ENCODE peak calls at places on chromosome 22, in four cellular contexts. A, S, Z and H are unnamed samples. For H3K9me3, the result is how much of the 10 kb centered on the place peaks cover.

GRCh38 chr22:50009251-50009650 is 3.3 kb downstream of the IL17REL start:
- DNase-seq in A (no peak), S (peak), Z (no peak), H (no peak)

GRCh38 chr22:46043339-46043738 is 66.4 kb upstream of the WNT7B start:
- DNase-seq in A (no peak), S (no peak), Z (no peak), H (no peak)

GRCh38 chr22:24434472-24435322 is 7.3 kb downstream of the ADORA2A start:
- DNase-seq in A (no peak), S (peak), Z (peak), H (no peak)

GRCh38 chr22:43166132-43166930 is 15.0 kb downstream of the TSPO start:
- DNase-seq in A (no peak), S (no peak), Z (no peak), H (no peak)

GRCh38 chr22:30866811-30867271 is 101.7 kb downstream of the MORC2 start:
- DNase-seq in A (no peak), S (peak), Z (no peak), H (peak)

GRCh38 chr22:42492323-42492690 is 27.3 kb downstream of the RRP7A start:
- DNase-seq in A (no peak), S (no peak), Z (no peak), H (no peak)

GRCh38 chr22:50470491-50470890 is 4.3 kb downstream of the SBF1 start:
- DNase-seq in A (no peak), S (no peak), Z (no peak), H (no peak)

GRCh38 chr22:50301581-50301991 is 5.9 kb downstream of the PLXNB2 start:
- DNase-seq in A (no peak), S (peak), Z (no peak), H (no peak)

GRCh38 chr22:25852223-25852622 is 110.2 kb downstream of the MYO18B start:
- DNase-seq in A (no peak), S (no peak), Z (no peak), H (no peak)

GRCh38 chr22:17283423-17283822 is 64.2 kb upstream of the ADA2 start:
- DNase-seq in A (no peak), S (no peak), Z (no peak), H (no peak)

GRCh38 chr22:45548991-45549736 is 46.5 kb downstream of the FBLN1 start:
- DNase-seq in A (no peak), S (no peak), Z (no peak), H (no peak)

GRCh38 chr22:40753114-40753513 is 66.0 kb downstream of the SLC25A17 start:
- DNase-seq in A (no peak), S (no peak), Z (no peak), H (no peak)

GRCh38 chr22:49524362-49524761 is 303.3 kb downstream of the BRD1 start:
- DNase-seq in A (no peak), S (no peak), Z (no peak), H (no peak)

GRCh38 chr22:31040542-31041398 is 40.3 kb upstream of the SMTN start:
- DNase-seq in A (no peak), S (no peak), Z (no peak), H (no peak)

GRCh38 chr22:17536269-17536668 is 27.0 kb upstream of the SLC25A18 start:
- DNase-seq in A (no peak), S (no peak), Z (no peak), H (no peak)

GRCh38 chr22:43152355-43153071 is 1.2 kb downstream of the TSPO start:
- DNase-seq in A (no peak), S (peak), Z (no peak), H (no peak)

GRCh38 chr22:42385691-42386090 is 46.5 kb downstream of the NFAM1 start:
- DNase-seq in A (no peak), S (no peak), Z (no peak), H (no peak)

GRCh38 chr22:17880020-17880419 is 105.8 kb upstream of the BID start:
- DNase-seq in A (no peak), S (no peak), Z (no peak), H (no peak)

GRCh38 chr22:47328550-47329243 is 566.2 kb downstream of the TBC1D22A start:
- DNase-seq in A (no peak), S (peak), Z (no peak), H (peak)

GRCh38 chr22:47332246-47332980 is 570.0 kb downstream of the TBC1D22A start:
- DNase-seq in A (no peak), S (no peak), Z (no peak), H (no peak)

GRCh38 chr22:47327241-47327640 is 564.8 kb downstream of the TBC1D22A start:
- DNase-seq in A (no peak), S (no peak), Z (no peak), H (no peak)

GRCh38 chr22:47331750-47332149 is 569.3 kb downstream of the TBC1D22A start:
- DNase-seq in A (no peak), S (no peak), Z (no peak), H (no peak)

GRCh38 chr22:47329727-47330653 is 567.5 kb downstream of the TBC1D22A start:
- DNase-seq in A (no peak), S (no peak), Z (no peak), H (no peak)
- H3K9me3 ChIP-seq in A (half or more), S (under half), Z (under half), H (under half)

GRCh38 chr22:35376728-35377472 is 4.0 kb upstream of the HMOX1 start:
- DNase-seq in A (peak), S (no peak), Z (peak), H (peak)
- TF ChIP-seq TCF12 in A (peak), S (peak), Z (peak), H (peak)

DNA sequence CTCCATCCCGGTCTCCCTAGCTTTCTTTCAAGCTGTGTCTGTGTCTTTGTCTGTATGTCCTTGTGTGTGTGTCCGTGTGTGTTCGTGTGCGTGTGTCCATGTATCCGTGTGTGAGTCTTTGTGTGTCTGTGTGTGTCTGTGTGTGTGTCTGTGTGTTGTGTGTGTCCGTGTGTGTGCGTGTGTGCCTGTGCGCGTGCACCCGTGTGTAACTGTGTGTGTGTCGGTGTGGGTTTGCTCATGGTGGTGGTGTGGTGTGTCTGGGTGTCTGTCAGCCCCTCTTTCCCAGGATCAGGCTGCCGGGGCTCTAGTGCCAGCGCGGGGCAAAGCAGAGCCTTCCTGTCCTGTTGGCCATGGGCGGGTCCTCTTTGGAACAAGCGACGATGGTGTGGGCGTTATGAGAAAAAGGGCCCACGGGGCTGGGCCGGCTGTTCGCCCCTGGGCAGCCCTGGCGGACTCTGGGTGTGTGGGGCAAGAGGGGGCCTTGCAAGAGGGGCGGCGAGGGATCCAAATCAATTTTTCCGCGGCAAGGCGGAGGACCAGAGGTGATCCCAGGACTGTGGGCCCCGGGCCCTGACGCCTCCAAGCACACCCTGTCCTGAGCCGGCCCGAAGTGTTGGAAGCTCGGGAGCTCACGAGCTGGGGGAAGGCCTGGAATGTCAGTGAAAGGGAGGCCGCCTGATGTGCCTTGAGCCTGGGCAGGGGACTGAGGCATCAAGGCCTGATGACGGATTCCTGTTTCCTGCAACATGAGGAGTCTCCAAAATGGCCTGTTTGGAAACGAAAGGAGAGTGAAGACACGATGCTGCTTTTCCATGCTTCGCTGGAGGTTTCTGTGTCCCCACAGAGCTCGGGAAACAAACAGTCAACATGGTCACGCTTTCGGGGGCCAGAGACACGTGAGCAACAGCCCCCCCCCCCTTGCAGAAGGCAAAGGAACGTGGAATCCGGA is 3929.2 kb upstream of the OR11H1 start:
- DNase-seq in A (no peak), S (no peak), Z (no peak), H (no peak)
- H3K9me3 ChIP-seq in A (half or more), S (under half), Z (under half), H (half or more)

DNA sequence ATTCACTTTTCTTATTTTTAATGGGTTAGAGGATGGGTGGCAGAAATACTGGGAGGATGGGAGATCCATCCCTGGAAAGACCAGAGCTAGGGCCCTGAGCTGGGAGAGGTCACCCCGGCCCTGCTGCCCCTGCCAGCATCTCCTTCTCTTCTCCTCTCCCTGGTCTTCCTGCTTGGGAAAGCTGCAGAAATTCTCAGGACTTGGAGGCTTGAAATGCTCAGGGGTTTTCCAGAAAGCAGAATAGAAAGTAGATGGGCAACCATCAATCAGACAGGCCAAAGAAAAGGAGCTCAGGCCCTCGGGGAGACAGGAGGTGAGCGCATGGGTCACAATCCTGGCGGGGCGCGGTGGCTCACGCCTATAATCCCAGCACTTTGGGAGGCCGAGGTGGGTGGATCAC is 1.5 kb downstream of the APOBEC3H start:
- DNase-seq in A (no peak), S (no peak), Z (no peak), H (no peak)
- TF ChIP-seq TCF12 in A (no peak), S (no peak), Z (no peak), H (no peak)

GRCh38 chr22:47625013-47625385 is 862.5 kb downstream of the TBC1D22A start:
- DNase-seq in A (no peak), S (no peak), Z (no peak), H (no peak)
- H3K9me3 ChIP-seq in A (under half), S (under half), Z (under half), H (under half)

GRCh38 chr22:20228055-20228938 is 39.8 kb downstream of the RTN4R start:
- DNase-seq in A (no peak), S (no peak), Z (no peak), H (no peak)

GRCh38 chr22:20226760-20227350 is 41.3 kb downstream of the RTN4R start:
- DNase-seq in A (no peak), S (no peak), Z (no peak), H (no peak)

GRCh38 chr22:20228939-20229272 is 39.2 kb downstream of the RTN4R start:
- DNase-seq in A (no peak), S (no peak), Z (no peak), H (no peak)

GRCh38 chr22:20226077-20226716 is 41.9 kb downstream of the RTN4R start:
- DNase-seq in A (no peak), S (no peak), Z (no peak), H (no peak)

GRCh38 chr22:20227363-20227762 is 40.8 kb downstream of the RTN4R start:
- DNase-seq in A (no peak), S (no peak), Z (no peak), H (no peak)
- TF ChIP-seq TCF12 in A (no peak), S (no peak), Z (no peak), H (no peak)

GRCh38 chr22:47552541-47553205 is 790.2 kb downstream of the TBC1D22A start:
- DNase-seq in A (no peak), S (no peak), Z (no peak), H (no peak)
- H3K9me3 ChIP-seq in A (half or more), S (under half), Z (under half), H (under half)

GRCh38 chr22:37088750-37089408 is 20.6 kb downstream of the TMPRSS6 start:
- DNase-seq in A (no peak), S (no peak), Z (no peak), H (no peak)
- TF ChIP-seq TCF12 in A (no peak), S (no peak), Z (no peak), H (no peak)